ENCODE peak calls at places on chromosomes 3 and 15, in four cellular contexts. D is spleen, R is AG09309, Z is fibroblast of lung. B is an unnamed sample.

GRCh38 chr15:61198722-61199121 is 30.4 kb downstream of the RORA start:
- DNase-seq in D (no peak), R (no peak), Z (no peak), B (no peak)

GRCh38 chr3:141094851-141095545 is 43.9 kb downstream of the SPSB4 start:
- DNase-seq in D (no peak), R (no peak), Z (peak; percentile 73), B (no peak)

GRCh38 chr3:10531031-10531430 is 25.6 kb upstream of the ATP2B2 start:
- DNase-seq in D (no peak), R (no peak), Z (no peak), B (no peak)

GRCh38 chr3:139758654-139759291 is 81.0 kb upstream of the NMNAT3 start:
- DNase-seq in D (no peak), R (no peak), Z (peak; percentile 96), B (no peak)

GRCh38 chr3:141646760-141647561 is 91.1 kb upstream of the RNF7 start:
- DNase-seq in D (no peak), R (no peak), Z (peak; percentile 54), B (peak; percentile 46)

GRCh38 chr15:49908571-49909295 is 210.3 kb downstream of the ATP8B4 start:
- DNase-seq in D (no peak), R (no peak), Z (no peak), B (no peak)

GRCh38 chr3:85576091-85576690 is 617.4 kb downstream of the CADM2 start:
- DNase-seq in D (no peak), R (peak; percentile 14), Z (peak; percentile 42), B (peak; percentile 19)

GRCh38 chr15:51093865-51094605 is 671 bp downstream of the TNFAIP8L3 start:
- DNase-seq in D (peak; percentile 75), R (no peak), Z (no peak), B (no peak)

GRCh38 chr3:132444333-132444732 is 27.0 kb downstream of the DNAJC13 start:
- DNase-seq in D (no peak), R (no peak), Z (peak; percentile 37), B (no peak)

GRCh38 chr3:53804697-53805462 is 41.3 kb downstream of the CHDH start:
- DNase-seq in D (peak; percentile 51), R (peak; percentile 25), Z (peak; percentile 78), B (peak; percentile 59)

GRCh38 chr3:95120921-95121320 is 1058.1 kb downstream of the NSUN3 start:
- DNase-seq in D (no peak), R (no peak), Z (peak; percentile 3), B (no peak)

GRCh38 chr3:64224826-64225606 is at the start of gene PRICKLE2:
- DNase-seq in D (peak; percentile 76), R (peak; percentile 78), Z (peak; percentile 92), B (peak; percentile 76)

GRCh38 chr3:64223809-64224570 is 1.3 kb downstream of the PRICKLE2 start:
- DNase-seq in D (no peak), R (no peak), Z (peak; percentile 36), B (no peak)

GRCh38 chr3:64222501-64222900 is 2.8 kb downstream of the PRICKLE2 start:
- DNase-seq in D (no peak), R (no peak), Z (no peak), B (no peak)

GRCh38 chr3:64229903-64230302 is 4.6 kb upstream of the PRICKLE2 start:
- DNase-seq in D (no peak), R (no peak), Z (peak; percentile 81), B (no peak)

DNA sequence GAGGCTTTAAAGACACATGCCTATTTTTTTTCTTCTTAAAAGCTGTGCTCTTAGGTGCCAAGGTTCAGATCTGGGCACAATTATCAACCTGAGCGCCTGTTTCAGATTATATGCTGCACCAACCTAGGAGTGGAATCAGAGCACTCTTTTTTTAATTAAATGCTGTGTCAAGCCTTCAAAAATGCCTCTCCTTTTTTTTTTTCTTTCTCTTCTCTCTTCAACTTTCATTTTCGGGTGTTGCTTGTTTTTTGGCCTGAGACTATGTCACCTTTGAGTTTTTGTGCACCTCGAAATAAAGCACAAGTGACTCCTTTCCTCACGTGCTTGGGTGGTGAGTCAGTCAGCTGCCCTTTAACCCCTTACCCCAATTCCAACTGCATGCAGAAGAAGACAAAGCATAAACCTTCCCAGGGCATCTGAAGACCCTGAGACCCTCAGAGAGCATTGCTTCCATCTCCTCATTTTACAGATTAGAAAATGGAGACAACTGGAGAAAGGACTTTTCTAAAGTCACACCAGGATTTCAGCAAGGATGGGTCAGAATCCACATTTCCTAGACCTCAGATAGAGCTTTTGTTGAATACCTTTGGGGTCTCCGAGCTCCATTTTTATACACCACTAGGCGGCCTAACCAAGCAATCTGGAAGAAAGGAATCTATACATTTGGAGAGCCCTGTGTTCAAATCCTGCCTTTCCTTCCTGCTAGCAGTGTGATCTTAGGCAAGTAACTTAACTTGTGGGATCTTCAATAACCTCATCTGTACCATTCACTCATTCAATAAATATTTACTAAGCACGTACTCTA is 631 bp upstream of the PRICKLE2 start:
- DNase-seq in D (no peak), R (no peak), Z (peak; percentile 38), B (no peak)
- H3K4me3 ChIP-seq in D (peak overlapping the region; percentile 52), R (peak overlapping the region; percentile 43), Z (peak overlapping the region; percentile 53), B (peak overlapping the region; percentile 29)

DNA sequence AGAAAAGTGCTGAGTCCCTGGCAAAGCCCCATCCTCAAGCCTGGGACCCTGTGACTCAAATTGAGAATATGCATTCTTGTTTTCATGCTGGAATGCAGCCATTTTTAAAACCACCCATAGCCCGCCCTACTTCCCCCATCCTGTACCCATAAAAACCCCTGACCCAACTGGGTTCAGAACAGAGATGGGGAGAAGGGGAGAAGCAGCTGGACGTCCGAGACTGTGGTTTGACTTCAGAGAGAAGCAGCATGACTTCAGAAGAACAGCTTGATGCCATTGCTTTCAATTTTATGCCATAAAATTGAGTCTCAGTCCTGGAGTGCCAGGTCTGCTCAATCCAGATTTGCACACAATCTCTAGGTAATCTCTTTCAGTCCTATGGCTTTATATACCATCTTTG is 78.2 kb downstream of the BCHE start:
- DNase-seq in D (no peak), R (no peak), Z (no peak), B (no peak)
- TF ChIP-seq CTCF in D (no peak), R (no peak), Z (no peak), B (no peak)

DNA sequence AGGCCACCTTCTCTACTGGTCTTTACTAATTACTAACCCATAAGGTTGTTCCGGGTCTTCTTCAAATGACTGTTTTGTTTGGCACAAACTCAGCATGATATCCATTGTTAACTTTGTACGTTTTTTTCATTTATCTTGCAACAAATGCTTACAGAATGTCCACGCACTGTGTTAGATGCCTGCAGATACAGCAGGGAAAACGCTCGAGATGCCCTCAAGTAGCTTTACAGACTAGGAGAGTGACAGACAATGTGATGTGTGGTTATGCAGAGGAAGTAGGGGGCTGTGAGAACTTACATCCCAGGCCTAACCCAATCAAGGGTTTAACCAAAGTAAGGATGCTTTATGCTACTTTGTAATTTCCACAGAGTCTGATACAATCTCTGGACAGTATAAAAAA is 949 bp upstream of the RFC4 start:
- DNase-seq in D (no peak), R (no peak), Z (no peak), B (no peak)
- H3K4me3 ChIP-seq in D (peak overlapping the region; percentile 95), R (no peak overlapping the region), Z (peak overlapping the region; percentile 75), B (peak overlapping the region; percentile 73)

GRCh38 chr3:52247455-52248164 is 2.1 kb downstream of the PPM1M start:
- DNase-seq in D (peak; percentile 72), R (no peak), Z (no peak), B (no peak)

GRCh38 chr3:52246264-52246620 is 683 bp downstream of the PPM1M start:
- DNase-seq in D (no peak), R (no peak), Z (no peak), B (no peak)

GRCh38 chr3:52244061-52244628 is 1.4 kb upstream of the PPM1M start:
- DNase-seq in D (peak; percentile 85), R (no peak), Z (peak; percentile 19), B (no peak)

GRCh38 chr3:52246728-52247454 is 1.3 kb downstream of the PPM1M start:
- DNase-seq in D (peak; percentile 91), R (no peak), Z (no peak), B (no peak)

GRCh38 chr3:52245322-52246263 is at the start of gene PPM1M:
- DNase-seq in D (peak; percentile 93), R (no peak), Z (peak; percentile 48), B (no peak)
- TF ChIP-seq CTCF in D (no peak), R (no peak), Z (no peak), B (no peak)

GRCh38 chr3:134809412-134810051 is 14.5 kb downstream of the EPHB1 start:
- DNase-seq in D (no peak), R (no peak), Z (no peak), B (no peak)
- H3K4me3 ChIP-seq in D (no peak overlapping the region), R (no peak overlapping the region), Z (no peak overlapping the region), B (no peak overlapping the region)

DNA sequence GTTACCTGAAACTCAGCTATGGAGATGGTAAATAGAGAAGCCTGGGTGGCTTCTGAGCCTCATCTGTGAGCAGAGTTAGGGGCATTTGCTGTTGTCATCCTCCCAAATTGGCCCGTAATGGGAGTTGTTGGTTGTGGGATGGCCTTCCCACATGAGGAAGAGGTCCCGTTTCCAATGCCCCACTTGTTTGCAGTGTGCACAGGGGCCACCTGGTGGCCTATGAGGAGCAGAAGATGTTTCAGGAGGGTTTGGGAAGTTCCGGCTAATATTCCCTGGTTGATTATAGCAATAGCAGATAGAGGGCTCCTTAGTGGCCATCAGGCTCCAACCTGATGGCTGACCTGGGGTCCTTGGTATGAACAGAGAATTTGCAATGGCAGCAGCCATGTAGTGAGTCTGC is 1546.5 kb downstream of the OTOL1 start:
- DNase-seq in D (no peak), R (no peak), Z (no peak), B (no peak)
- TF ChIP-seq CTCF in D (no peak), R (peak; percentile 52), Z (peak; percentile 11), B (peak; percentile 10)